ENCODE peak calls at places on chromosomes 11 and 22, in ten cellular contexts. M is transverse colon, J is lung, R is cardiac fibroblast, F is body of pancreas, I is thoracic aorta, U is tibial nerve, L is kidney, X is left ventricle myocardium inferior, Z is dorsolateral prefrontal cortex. B is an unnamed sample.

GRCh38 chr22:47270463-47271135 is 508.1 kb downstream of the TBC1D22A start:
- DNase-seq in I (no peak), U (no peak), R (no peak), M (no peak), L (no peak), J (no peak), F (no peak), X (no peak), Z (no peak), B (no peak)

GRCh38 chr11:20762980-20763379 is 93.6 kb downstream of the NELL1 start:
- DNase-seq in R (no peak), F (no peak), Z (no peak), M (no peak), L (no peak), U (no peak), I (no peak), X (no peak), J (no peak), B (no peak)

GRCh38 chr11:48005878-48006277 is 25.5 kb downstream of the PTPRJ start:
- DNase-seq in I (no peak), U (no peak), Z (no peak), X (no peak), F (no peak), R (no peak), M (no peak), L (no peak), J (no peak), B (no peak)

GRCh38 chr11:62546244-62546936 is at the start of gene AHNAK:
- DNase-seq in F (peak; percentile 70), U (peak; percentile 87), X (peak; percentile 91), J (peak; percentile 86), Z (no peak), L (peak; percentile 96), R (peak; percentile 75), I (no peak), M (peak; percentile 92), B (peak; percentile 86)

GRCh38 chr11:12411806-12412727 is 34.7 kb downstream of the PARVA start:
- DNase-seq in I (peak; percentile 65), U (peak; percentile 41), J (peak; percentile 51), M (peak; percentile 69), X (peak; percentile 63), Z (no peak), F (peak; percentile 58), R (peak; percentile 88), L (peak; percentile 79), B (peak; percentile 70)

GRCh38 chr11:47986219-47986618 is 5.9 kb downstream of the PTPRJ start:
- DNase-seq in R (no peak), Z (no peak), J (no peak), M (no peak), F (no peak), I (no peak), L (no peak), U (no peak), X (no peak), B (no peak)

GRCh38 chr22:47340851-47341436 is 578.5 kb downstream of the TBC1D22A start:
- DNase-seq in I (no peak), L (no peak), R (peak; percentile 33), J (no peak), U (no peak), X (no peak), M (no peak), Z (no peak), F (no peak), B (no peak)

GRCh38 chr11:72940417-72940816 is 126.2 kb downstream of the ATG16L2 start:
- DNase-seq in R (no peak), M (no peak), Z (no peak), F (no peak), L (no peak), J (no peak), U (no peak), I (no peak), X (peak; percentile 61), B (peak; percentile 69)

GRCh38 chr22:25393121-25393805 is 171.2 kb upstream of the GRK3 start:
- DNase-seq in I (no peak), R (no peak), M (no peak), Z (no peak), X (no peak), F (no peak), J (no peak), L (peak; percentile 58), U (no peak), B (no peak)

GRCh38 chr11:118961591-118961990 is 5.5 kb downstream of the UPK2 start:
- DNase-seq in M (peak; percentile 33), R (no peak), J (no peak), X (no peak), U (no peak), L (no peak), Z (no peak), I (no peak), F (no peak), B (no peak)

GRCh38 chr11:17397311-17398002 is 9.0 kb upstream of the KCNJ11 start:
- DNase-seq in J (no peak), I (no peak), L (no peak), U (no peak), X (no peak), F (no peak), M (no peak), Z (no peak), R (no peak), B (no peak)

GRCh38 chr11:67281552-67282150 is 7.5 kb upstream of the ANKRD13D start:
- DNase-seq in L (peak; percentile 53), F (no peak), Z (no peak), M (peak; percentile 7), J (no peak), U (no peak), I (no peak), X (no peak), R (no peak), B (no peak)

GRCh38 chr11:33557201-33557600 is 143.4 kb downstream of the C11orf91 start:
- DNase-seq in M (no peak), J (no peak), U (no peak), I (no peak), L (no peak), Z (no peak), R (peak; percentile 39), F (no peak), X (no peak), B (no peak)

GRCh38 chr11:128831781-128832497 is 35.2 kb downstream of the KCNJ1 start:
- DNase-seq in M (no peak), I (no peak), R (no peak), X (no peak), F (no peak), Z (no peak), J (no peak), L (no peak), U (no peak), B (no peak)

DNA sequence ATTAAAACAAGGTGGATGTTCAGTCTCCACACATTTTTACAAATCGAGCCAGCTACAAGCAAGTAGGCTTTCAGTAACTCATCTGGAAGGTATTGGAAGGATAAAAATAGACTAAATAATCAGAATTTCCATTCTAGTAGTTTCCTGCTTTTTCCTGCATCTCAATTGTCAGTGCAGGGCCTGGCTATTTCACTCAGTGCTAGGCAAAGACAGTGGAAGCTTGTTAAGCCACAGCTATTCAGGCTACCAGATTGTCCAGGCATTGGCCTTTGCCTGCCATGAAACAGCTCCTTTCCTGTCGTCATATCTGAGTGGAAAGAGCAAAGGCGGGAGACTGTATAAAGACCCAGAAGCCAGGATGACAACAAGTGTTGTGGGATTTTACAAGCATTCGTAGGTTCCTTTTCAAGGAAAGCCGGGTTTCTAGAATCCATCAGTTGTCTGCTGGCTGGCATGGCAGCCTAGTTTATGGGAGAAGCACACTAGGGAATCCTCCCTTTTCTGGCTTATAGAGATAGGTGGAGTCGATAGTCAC is 2.1 kb upstream of the TNRC6B start:
- DNase-seq in I (no peak), X (no peak), J (no peak), R (no peak), M (no peak), F (no peak), U (no peak), L (no peak), Z (no peak), B (no peak)
- H3K4me3 ChIP-seq in I (no peak overlapping the region), X (no peak overlapping the region), J (no peak overlapping the region), R (no peak overlapping the region), M (no peak overlapping the region), F (no peak overlapping the region), U (no peak overlapping the region), L (no peak overlapping the region), Z (no peak overlapping the region), B (no peak overlapping the region)

DNA sequence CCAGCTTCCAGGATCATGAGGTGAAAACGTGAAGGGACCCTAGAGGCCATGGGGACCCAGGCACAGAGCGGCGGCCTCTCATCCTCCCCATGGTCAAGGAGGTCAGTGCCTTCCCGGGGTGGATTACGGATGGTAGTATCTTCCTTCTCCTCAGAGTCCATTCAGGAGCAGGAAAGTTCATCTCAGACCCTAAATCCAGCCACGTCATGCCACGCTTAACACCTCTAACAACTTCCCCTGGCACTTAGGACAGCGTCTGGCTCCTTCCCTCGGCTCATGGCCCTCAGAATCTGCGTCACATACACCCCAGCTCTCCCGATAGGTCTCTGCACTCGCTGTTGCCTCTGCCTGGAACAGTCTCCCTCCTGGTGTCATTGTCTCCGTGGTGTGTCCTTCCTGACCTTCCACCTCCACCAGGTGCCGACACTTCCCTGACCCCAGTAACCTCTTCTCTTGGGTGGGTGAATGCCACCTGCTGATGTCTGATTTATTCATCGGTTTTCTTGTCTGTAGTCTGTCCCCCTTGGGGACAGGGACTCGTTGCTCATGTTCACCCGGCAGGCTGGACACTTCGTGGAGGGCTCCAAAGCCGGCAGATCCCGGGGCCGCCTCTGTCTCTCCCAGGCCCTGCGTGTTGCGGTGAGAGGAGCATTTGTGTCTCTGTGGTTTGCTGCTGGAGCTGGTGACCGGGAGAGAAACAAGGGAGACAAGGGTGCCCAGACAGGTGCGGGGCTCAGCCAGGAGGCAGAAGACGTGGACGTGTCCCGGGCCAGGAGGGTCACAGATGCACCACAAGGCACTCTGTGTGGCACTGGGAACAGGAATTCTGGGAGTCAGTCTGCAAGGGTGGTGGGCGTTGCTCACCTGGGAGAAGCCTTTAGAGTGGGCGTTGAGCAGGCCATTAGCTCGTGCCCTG is 1.4 kb downstream of the MYEOV start:
- DNase-seq in Z (no peak), F (no peak), M (no peak), L (no peak), R (no peak), U (no peak), J (no peak), X (no peak), I (no peak), B (no peak)
- H3K4me3 ChIP-seq in Z (no peak overlapping the region), F (no peak overlapping the region), M (no peak overlapping the region), L (no peak overlapping the region), R (no peak overlapping the region), U (no peak overlapping the region), J (no peak overlapping the region), X (no peak overlapping the region), I (no peak overlapping the region), B (no peak overlapping the region)

GRCh38 chr22:17845790-17846189 is 71.5 kb upstream of the BID start:
- DNase-seq in U (no peak), Z (no peak), F (no peak), X (no peak), M (no peak), I (no peak), R (no peak), L (no peak), J (no peak), B (no peak)
- H3K4me3 ChIP-seq in U (no peak overlapping the region), Z (no peak overlapping the region), F (no peak overlapping the region), X (peak overlapping the region; percentile 11), M (no peak overlapping the region), I (peak overlapping the region; percentile 10), R (no peak overlapping the region), L (no peak overlapping the region), J (no peak overlapping the region), B (no peak overlapping the region)

DNA sequence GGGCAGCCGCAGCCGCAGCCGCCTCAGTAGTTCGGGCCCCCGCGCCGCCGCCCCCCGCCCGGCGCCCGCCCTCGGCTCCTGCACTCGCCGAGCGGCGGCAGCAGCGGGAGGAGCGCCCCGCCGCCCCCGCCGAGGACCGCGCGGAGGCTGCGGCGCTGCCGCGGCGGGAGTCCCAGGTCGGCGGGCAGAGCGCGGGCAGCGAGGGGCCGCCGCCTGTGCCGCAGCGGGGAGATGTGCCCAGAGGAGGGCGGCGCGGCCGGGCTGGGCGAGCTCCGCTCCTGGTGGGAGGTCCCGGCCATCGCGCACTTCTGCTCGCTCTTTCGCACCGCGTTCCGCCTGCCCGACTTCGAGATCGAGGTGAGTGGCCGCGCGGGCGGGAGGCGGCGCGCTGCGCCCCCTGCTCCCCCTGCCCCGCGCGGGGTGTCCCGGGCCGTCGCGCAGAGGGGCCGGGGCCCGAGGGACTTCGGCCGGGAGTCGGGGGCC is 334 bp downstream of the CECR2 start:
- DNase-seq in F (peak; percentile 48), R (peak; percentile 53), X (peak; percentile 38), I (no peak), J (no peak), U (no peak), M (peak; percentile 14), Z (peak; percentile 23), L (peak; percentile 74), B (peak; percentile 49)
- H3K4me3 ChIP-seq in F (peak overlapping the region; percentile 65), R (peak overlapping the region; percentile 61), X (peak overlapping the region; percentile 76), I (peak overlapping the region; percentile 64), J (peak overlapping the region; percentile 79), U (peak overlapping the region; percentile 75), M (peak overlapping the region; percentile 47), Z (peak overlapping the region; percentile 61), L (no peak overlapping the region), B (peak overlapping the region; percentile 80)